ENCODE peak calls at places on chromosome 11, in five cellular contexts. One of them, this sample, is unnamed.

GRCh38 chr11:86047275-86047991 is 21.5 kb downstream of the PICALM start:
- DNase-seq in psoas muscle: no peak
- DNase-seq in mesothelial cell of epicardium: no peak
- DNase-seq in breast epithelium: no peak
- DNase-seq in nephron progenitor cell: no peak
- DNase-seq in this sample: no peak

GRCh38 chr11:34512810-34513673 is 552 bp downstream of the ELF5 start:
- DNase-seq in nephron progenitor cell: peak; percentile 67
- DNase-seq in mesothelial cell of epicardium: no peak
- DNase-seq in breast epithelium: peak; percentile 63
- DNase-seq in psoas muscle: no peak
- DNase-seq in this sample: no peak

GRCh38 chr11:893008-893654 is 17.5 kb downstream of the CHID1 start:
- DNase-seq in psoas muscle: no peak
- DNase-seq in breast epithelium: no peak
- DNase-seq in mesothelial cell of epicardium: no peak
- DNase-seq in nephron progenitor cell: no peak
- DNase-seq in this sample: no peak

GRCh38 chr11:93051181-93051580 is 81.7 kb downstream of the MTNR1B start:
- DNase-seq in mesothelial cell of epicardium: no peak
- DNase-seq in psoas muscle: no peak
- DNase-seq in nephron progenitor cell: no peak
- DNase-seq in breast epithelium: no peak
- DNase-seq in this sample: no peak

GRCh38 chr11:102061276-102061675 is 14.0 kb downstream of the CFAP300 start:
- DNase-seq in nephron progenitor cell: no peak
- DNase-seq in mesothelial cell of epicardium: no peak
- DNase-seq in psoas muscle: no peak
- DNase-seq in breast epithelium: no peak
- DNase-seq in this sample: no peak

GRCh38 chr11:120339394-120339890 is 3.2 kb downstream of the ARHGEF12 start:
- DNase-seq in breast epithelium: no peak
- DNase-seq in nephron progenitor cell: no peak
- DNase-seq in mesothelial cell of epicardium: no peak
- DNase-seq in psoas muscle: no peak
- DNase-seq in this sample: no peak

GRCh38 chr11:78567209-78567608 is 7.5 kb downstream of the NARS2 start:
- DNase-seq in mesothelial cell of epicardium: no peak
- DNase-seq in psoas muscle: no peak
- DNase-seq in breast epithelium: no peak
- DNase-seq in nephron progenitor cell: no peak
- DNase-seq in this sample: no peak

GRCh38 chr11:73648629-73649046 is 2.3 kb downstream of the PLEKHB1 start:
- DNase-seq in psoas muscle: no peak
- DNase-seq in mesothelial cell of epicardium: no peak
- DNase-seq in breast epithelium: no peak
- DNase-seq in nephron progenitor cell: no peak
- DNase-seq in this sample: no peak

GRCh38 chr11:84019576-84020194 is 733.5 kb upstream of the CCDC90B start:
- DNase-seq in mesothelial cell of epicardium: no peak
- DNase-seq in nephron progenitor cell: no peak
- DNase-seq in breast epithelium: no peak
- DNase-seq in psoas muscle: no peak
- DNase-seq in this sample: no peak

GRCh38 chr11:100681064-100681502 is 6.0 kb upstream of the ARHGAP42 start:
- DNase-seq in nephron progenitor cell: peak; percentile 45
- DNase-seq in psoas muscle: peak; percentile 76
- DNase-seq in mesothelial cell of epicardium: no peak
- DNase-seq in breast epithelium: peak; percentile 67
- DNase-seq in this sample: no peak

GRCh38 chr11:23866641-23867040 is 630.2 kb upstream of the LUZP2 start:
- DNase-seq in psoas muscle: no peak
- DNase-seq in nephron progenitor cell: no peak
- DNase-seq in mesothelial cell of epicardium: no peak
- DNase-seq in breast epithelium: no peak
- DNase-seq in this sample: no peak

GRCh38 chr11:36130401-36130800 is 158.8 kb downstream of the COMMD9 start:
- DNase-seq in breast epithelium: no peak
- DNase-seq in mesothelial cell of epicardium: no peak
- DNase-seq in psoas muscle: no peak
- DNase-seq in nephron progenitor cell: no peak
- DNase-seq in this sample: no peak

GRCh38 chr11:70194792-70195791 is 8.0 kb upstream of the FADD start:
- DNase-seq in psoas muscle: no peak
- DNase-seq in nephron progenitor cell: no peak
- DNase-seq in breast epithelium: peak; percentile 36
- DNase-seq in mesothelial cell of epicardium: no peak
- DNase-seq in this sample: no peak
- TF ChIP-seq CTCF in psoas muscle: no peak
- TF ChIP-seq CTCF in nephron progenitor cell: no peak
- TF ChIP-seq CTCF in breast epithelium: no peak
- TF ChIP-seq CTCF in mesothelial cell of epicardium: no peak
- TF ChIP-seq CTCF in this sample: no peak

GRCh38 chr11:128888034-128888985 is 2.8 kb upstream of the KCNJ5 start:
- DNase-seq in nephron progenitor cell: no peak
- DNase-seq in psoas muscle: no peak
- DNase-seq in mesothelial cell of epicardium: no peak
- DNase-seq in breast epithelium: no peak
- DNase-seq in this sample: no peak
- TF ChIP-seq CTCF in nephron progenitor cell: no peak
- TF ChIP-seq CTCF in psoas muscle: no peak
- TF ChIP-seq CTCF in mesothelial cell of epicardium: no peak
- TF ChIP-seq CTCF in breast epithelium: no peak
- TF ChIP-seq CTCF in this sample: no peak

DNA sequence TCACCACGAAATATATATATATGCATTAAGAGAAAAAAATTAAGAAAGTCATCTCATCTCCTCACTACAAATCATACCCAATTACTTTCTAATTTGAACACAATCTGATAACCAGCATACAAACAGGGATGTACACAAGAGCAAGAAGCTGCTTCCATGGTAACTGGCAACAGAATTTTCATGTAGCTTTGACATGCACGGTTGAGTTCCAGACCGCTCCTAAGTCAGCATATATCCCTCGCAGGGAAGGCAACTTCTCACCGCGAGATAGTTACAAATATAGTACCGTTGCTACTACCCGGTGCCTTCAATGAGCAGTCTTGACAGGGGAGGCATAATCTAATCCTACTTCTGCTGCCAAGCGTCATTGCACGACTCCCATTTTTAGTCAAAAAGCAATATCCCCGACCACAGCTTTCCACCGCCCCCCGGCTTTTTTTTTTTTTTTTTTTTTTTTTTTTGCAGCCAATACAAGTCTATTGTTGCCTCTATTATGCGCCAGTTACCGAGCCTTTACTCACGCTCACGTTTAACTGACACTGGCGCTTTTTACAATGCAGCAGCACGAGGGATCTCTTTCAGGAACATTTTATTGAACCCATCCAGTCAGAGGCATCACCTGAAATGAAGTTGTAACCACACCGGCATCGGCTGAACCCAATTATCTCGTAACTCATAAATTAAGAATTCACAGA is 2.2 kb downstream of the CADM1 start:
- DNase-seq in psoas muscle: no peak
- DNase-seq in nephron progenitor cell: peak; percentile 7
- DNase-seq in mesothelial cell of epicardium: no peak
- DNase-seq in breast epithelium: no peak
- DNase-seq in this sample: no peak
- TF ChIP-seq CTCF in psoas muscle: no peak
- TF ChIP-seq CTCF in nephron progenitor cell: no peak
- TF ChIP-seq CTCF in mesothelial cell of epicardium: no peak
- TF ChIP-seq CTCF in breast epithelium: no peak
- TF ChIP-seq CTCF in this sample: no peak

DNA sequence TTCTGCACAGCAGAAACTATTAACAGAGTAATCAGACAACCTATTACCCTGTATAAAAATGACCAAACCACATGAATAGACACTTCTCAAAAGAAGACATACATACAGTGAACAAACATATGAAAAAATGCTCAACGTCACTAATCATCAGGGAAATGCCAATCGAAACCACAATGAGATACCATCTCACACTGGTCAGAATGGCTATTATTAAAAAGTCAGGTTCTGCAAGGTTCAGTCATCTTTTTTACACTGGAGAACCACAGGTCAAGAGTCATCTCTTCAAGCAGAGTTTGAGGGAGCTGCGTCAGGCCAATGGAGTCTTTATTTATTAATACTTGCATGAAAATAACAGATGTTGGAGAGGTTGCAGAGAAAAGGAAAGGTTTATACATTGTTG is 40.4 kb downstream of the RCN1 start:
- DNase-seq in breast epithelium: no peak
- DNase-seq in nephron progenitor cell: no peak
- DNase-seq in mesothelial cell of epicardium: no peak
- DNase-seq in psoas muscle: no peak
- DNase-seq in this sample: no peak
- TF ChIP-seq CTCF in breast epithelium: no peak
- TF ChIP-seq CTCF in nephron progenitor cell: no peak
- TF ChIP-seq CTCF in mesothelial cell of epicardium: no peak
- TF ChIP-seq CTCF in psoas muscle: no peak
- TF ChIP-seq CTCF in this sample: no peak

DNA sequence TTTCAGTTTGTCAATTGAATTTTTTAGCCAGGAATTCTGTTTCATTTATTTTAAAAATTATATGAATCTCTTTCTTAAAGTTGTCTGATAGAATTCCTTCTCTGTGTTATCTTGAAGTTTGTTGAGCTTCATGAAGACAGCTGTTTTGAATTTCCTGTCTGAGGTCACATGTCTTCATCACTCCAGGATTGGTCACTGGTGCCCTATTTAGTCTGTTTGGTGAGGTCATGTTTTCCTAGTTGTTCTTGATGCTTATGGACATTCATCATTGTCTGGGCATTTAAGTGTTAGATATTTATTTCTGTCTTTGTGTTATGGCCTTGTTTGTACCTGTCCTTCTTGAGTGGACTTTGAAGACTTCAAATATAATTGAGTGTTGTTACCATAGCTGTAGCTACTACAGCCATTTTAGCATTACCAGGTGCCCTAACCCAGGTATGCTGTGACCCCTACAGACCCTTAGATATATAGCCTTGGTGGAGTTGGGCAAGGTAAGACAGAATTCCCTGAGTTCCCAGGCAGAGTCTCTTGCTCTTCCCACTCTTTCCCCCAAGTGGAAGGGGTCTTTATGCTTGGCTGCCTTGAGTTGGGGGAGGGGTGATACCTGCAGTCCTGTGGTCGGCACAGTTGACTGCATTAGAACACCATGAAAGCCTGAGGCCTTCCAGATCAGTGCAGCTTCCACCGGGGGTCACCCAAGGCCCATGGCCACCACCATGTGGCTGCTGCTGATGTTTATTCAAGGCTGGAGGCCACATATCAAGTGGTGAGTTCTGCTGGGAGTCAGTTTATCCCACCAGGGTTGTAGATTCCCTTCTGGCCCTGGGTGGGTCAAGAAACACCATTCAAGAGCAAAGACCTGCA is 229.6 kb downstream of the DYNC2H1 start:
- DNase-seq in breast epithelium: no peak
- DNase-seq in nephron progenitor cell: peak; percentile 6
- DNase-seq in psoas muscle: no peak
- DNase-seq in mesothelial cell of epicardium: no peak
- DNase-seq in this sample: no peak
- TF ChIP-seq CTCF in breast epithelium: no peak
- TF ChIP-seq CTCF in nephron progenitor cell: no peak
- TF ChIP-seq CTCF in psoas muscle: no peak
- TF ChIP-seq CTCF in mesothelial cell of epicardium: no peak
- TF ChIP-seq CTCF in this sample: no peak

GRCh38 chr11:2921261-2921660 is 8.0 kb downstream of the PHLDA2 start:
- DNase-seq in breast epithelium: no peak
- DNase-seq in nephron progenitor cell: no peak
- DNase-seq in mesothelial cell of epicardium: no peak
- DNase-seq in psoas muscle: no peak
- DNase-seq in this sample: no peak
- TF ChIP-seq CTCF in breast epithelium: no peak
- TF ChIP-seq CTCF in nephron progenitor cell: no peak
- TF ChIP-seq CTCF in mesothelial cell of epicardium: no peak
- TF ChIP-seq CTCF in psoas muscle: no peak
- TF ChIP-seq CTCF in this sample: no peak

DNA sequence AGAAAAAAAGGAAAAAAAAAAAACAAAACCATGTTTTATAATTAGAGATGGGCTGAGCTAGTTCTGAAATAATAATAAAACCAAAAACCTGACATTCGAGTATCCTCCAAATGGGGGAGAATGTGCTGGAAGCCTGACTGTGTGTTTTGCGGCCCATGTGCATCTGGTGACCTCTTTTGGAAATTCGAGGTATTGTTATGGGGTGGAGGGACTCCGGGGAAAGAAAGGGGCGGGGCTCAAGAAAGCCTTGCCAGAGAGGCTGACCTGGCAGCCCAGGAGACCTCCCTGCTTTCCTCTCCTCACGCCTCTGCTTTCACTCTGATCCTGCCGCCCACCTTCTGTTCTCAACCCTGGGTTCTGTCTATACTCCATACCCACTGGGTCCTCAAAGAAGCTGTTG is 72.9 kb downstream of the CTTN start:
- DNase-seq in breast epithelium: no peak
- DNase-seq in nephron progenitor cell: peak; percentile 55
- DNase-seq in mesothelial cell of epicardium: no peak
- DNase-seq in psoas muscle: no peak
- DNase-seq in this sample: no peak
- TF ChIP-seq CTCF in breast epithelium: no peak
- TF ChIP-seq CTCF in nephron progenitor cell: peak; percentile 32
- TF ChIP-seq CTCF in mesothelial cell of epicardium: no peak
- TF ChIP-seq CTCF in psoas muscle: no peak
- TF ChIP-seq CTCF in this sample: no peak

This sample was measured in omental fat pad.